ENCODE peak calls at places on chromosomes 4 and X, in four cellular contexts. L, Z, H and V are unnamed samples.

GRCh38 chr4:7341486-7342222 is 93.1 kb downstream of the PSAPL1 start:
- DNase-seq in H (peak; percentile 75), L (no peak), Z (no peak), V (no peak)

GRCh38 chrX:9888953-9889470 is 78.1 kb upstream of the CLDN34 start:
- DNase-seq in Z (peak; percentile 51), H (no peak), L (no peak), V (no peak)

GRCh38 chr4:154807042-154807630 is 26.1 kb downstream of the RBM46 start:
- DNase-seq in H (peak; percentile 50), L (peak; percentile 75), Z (peak; percentile 57), V (no peak)

GRCh38 chr4:171203425-171203824 is 609.8 kb upstream of the GALNTL6 start:
- DNase-seq in H (peak; percentile 36), Z (peak; percentile 2), L (no peak), V (no peak)

GRCh38 chr4:82797591-82798081 is 960 bp downstream of the SCD5 start:
- DNase-seq in H (peak; percentile 55), L (peak; percentile 36), Z (peak; percentile 67), V (peak; percentile 46)

GRCh38 chr4:89055157-89056080 is 1.6 kb downstream of the FAM13A start:
- DNase-seq in L (peak; percentile 8), H (no peak), Z (peak; percentile 21), V (no peak)

GRCh38 chr4:4821577-4821976 is 37.9 kb upstream of the MSX1 start:
- DNase-seq in Z (no peak), H (no peak), L (no peak), V (no peak)

GRCh38 chr4:76232681-76233080 is 18.8 kb upstream of the FAM47E start:
- DNase-seq in H (no peak), L (peak; percentile 65), Z (no peak), V (no peak)

GRCh38 chrX:131792789-131793462 is 230.2 kb upstream of the STK26 start:
- DNase-seq in H (peak; percentile 93), Z (peak; percentile 49), L (no peak), V (no peak)

GRCh38 chrX:116490091-116490490 is 27.3 kb upstream of the CT83 start:
- DNase-seq in H (peak; percentile 2), Z (peak; percentile 0), L (peak; percentile 2), V (peak; percentile 30)

GRCh38 chr4:99462875-99463464 is 27.8 kb upstream of the ADH7 start:
- DNase-seq in L (peak; percentile 83), Z (peak; percentile 86), H (peak; percentile 76), V (peak; percentile 65)

GRCh38 chr4:27057662-27058061 is 197.0 kb downstream of the STIM2 start:
- DNase-seq in L (no peak), H (no peak), Z (no peak), V (no peak)

GRCh38 chr4:177356191-177356590 is 46.5 kb downstream of the NEIL3 start:
- DNase-seq in H (no peak), L (peak; percentile 43), Z (peak; percentile 56), V (no peak)
- H3K4me3 ChIP-seq in H (no peak overlapping the region), L (no peak overlapping the region), Z (no peak overlapping the region), V (no peak overlapping the region)

GRCh38 chrX:40173662-40174593 is 76.2 kb upstream of the BCOR start:
- DNase-seq in Z (peak; percentile 43), H (no peak), L (no peak), V (peak; percentile 80)
- H3K4me3 ChIP-seq in Z (peak overlapping the region; percentile 61), H (no peak overlapping the region), L (no peak overlapping the region), V (peak overlapping the region; percentile 49)

GRCh38 chr4:185054257-185054656 is 36.0 kb downstream of the HELT start:
- DNase-seq in H (no peak), Z (no peak), L (no peak), V (peak; percentile 12)

GRCh38 chr4:185054876-185055275 is 36.6 kb downstream of the HELT start:
- DNase-seq in L (no peak), H (no peak), Z (no peak), V (no peak)
- H3K4me3 ChIP-seq in L (no peak overlapping the region), H (no peak overlapping the region), Z (no peak overlapping the region), V (no peak overlapping the region)

DNA sequence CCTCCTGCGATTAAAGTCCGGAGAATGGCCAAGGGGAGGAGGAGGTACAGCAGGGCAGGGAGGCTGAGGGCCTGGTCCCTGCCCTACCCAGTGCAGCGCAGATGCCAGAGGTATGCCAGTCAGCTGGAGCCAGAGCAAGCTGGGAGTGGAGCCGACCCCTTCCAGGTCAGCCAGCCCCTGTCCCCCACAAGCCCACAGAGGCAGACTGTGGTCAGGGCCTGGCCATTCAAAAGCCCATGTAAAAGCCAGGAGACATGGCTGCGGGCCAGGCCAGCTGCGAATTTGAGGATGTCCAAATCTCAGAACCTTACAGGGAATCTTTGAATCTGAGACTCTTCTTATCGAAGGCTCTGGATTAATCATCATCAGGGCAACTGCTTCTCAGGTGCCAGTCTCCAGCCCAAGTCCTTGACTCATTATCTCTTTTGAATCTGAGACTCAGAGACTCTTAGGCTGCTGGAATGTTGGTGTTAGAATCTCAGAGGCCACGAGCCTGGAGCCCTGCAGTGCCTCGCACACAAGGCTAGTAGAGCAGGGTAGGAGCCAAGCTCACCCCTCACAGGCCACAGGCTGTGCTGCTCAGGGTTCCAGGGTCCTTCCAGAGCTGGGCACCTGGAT is 572 bp downstream of the IQSEC2 start:
- DNase-seq in Z (peak; percentile 52), L (peak; percentile 46), H (peak; percentile 36), V (no peak)
- H3K4me3 ChIP-seq in Z (peak overlapping the region; percentile 52), L (peak overlapping the region; percentile 41), H (peak overlapping the region; percentile 33), V (peak overlapping the region; percentile 28)

DNA sequence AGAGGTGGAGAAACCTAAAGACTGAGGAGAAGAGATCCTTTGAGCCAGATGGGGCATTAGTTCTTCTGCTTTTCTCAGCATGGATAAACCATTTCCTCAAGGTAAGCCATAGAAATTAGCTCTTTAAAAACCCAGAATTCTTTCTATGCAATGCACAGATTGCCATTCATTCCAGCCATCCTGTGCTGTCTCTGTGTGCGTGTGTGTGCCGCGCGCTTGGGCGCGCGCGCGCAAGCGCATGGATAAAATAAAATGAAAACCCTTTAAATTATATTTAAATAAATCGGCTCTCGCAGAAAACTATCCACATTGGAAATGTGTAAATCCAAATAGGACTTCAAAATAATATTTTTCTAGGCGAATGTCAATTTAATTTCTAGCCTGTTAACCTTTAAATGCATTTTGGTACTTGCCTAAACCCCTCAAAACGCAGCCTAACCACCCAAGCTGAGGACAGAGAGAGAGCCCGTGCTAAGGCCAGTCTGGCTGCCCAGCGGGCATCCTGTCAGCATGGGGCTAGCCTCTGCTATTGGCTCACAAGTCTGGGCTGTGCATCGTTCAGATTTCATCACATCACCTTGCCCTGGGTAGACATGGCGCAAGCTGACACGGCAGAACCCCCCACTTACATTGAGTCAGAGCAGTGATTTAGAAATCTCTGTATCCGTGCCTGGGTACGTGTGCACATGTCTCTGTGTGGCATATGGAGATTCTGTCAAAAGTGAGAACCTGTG is 112.9 kb upstream of the VAMP7 start:
- DNase-seq in H (peak; percentile 35), Z (peak; percentile 72), L (peak; percentile 62), V (no peak)
- H3K4me3 ChIP-seq in H (peak overlapping the region; percentile 48), Z (peak overlapping the region; percentile 71), L (peak overlapping the region; percentile 31), V (peak overlapping the region; percentile 37)

GRCh38 chr4:77845929-77846328 is 16.7 kb upstream of the MRPL1 start:
- DNase-seq in Z (no peak), L (no peak), H (no peak), V (no peak)
- H3K4me3 ChIP-seq in Z (no peak overlapping the region), L (no peak overlapping the region), H (no peak overlapping the region), V (no peak overlapping the region)

DNA sequence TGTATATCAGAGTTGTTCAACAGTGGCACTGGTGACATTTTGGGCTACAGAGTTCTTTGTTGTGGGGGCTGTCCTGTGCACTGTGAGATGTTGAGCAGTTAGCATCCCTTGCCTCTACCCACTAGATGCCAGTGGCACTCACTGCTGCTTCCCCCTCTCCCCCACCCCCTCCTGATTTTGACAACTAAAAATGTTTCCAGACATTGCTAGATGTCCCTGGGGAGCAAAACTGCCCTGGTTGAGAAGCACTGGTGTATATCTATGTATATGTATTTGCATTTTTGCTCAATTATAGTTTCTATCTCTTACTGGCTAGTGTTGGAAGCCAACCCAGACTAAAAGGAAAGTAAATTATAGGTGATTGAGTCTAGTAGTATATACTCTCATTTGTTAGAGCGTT is 2.4 kb downstream of the TMEM131L start:
- DNase-seq in Z (peak; percentile 10), L (no peak), H (no peak), V (no peak)
- H3K4me3 ChIP-seq in Z (peak overlapping the region; percentile 72), L (no peak overlapping the region), H (no peak overlapping the region), V (no peak overlapping the region)

DNA sequence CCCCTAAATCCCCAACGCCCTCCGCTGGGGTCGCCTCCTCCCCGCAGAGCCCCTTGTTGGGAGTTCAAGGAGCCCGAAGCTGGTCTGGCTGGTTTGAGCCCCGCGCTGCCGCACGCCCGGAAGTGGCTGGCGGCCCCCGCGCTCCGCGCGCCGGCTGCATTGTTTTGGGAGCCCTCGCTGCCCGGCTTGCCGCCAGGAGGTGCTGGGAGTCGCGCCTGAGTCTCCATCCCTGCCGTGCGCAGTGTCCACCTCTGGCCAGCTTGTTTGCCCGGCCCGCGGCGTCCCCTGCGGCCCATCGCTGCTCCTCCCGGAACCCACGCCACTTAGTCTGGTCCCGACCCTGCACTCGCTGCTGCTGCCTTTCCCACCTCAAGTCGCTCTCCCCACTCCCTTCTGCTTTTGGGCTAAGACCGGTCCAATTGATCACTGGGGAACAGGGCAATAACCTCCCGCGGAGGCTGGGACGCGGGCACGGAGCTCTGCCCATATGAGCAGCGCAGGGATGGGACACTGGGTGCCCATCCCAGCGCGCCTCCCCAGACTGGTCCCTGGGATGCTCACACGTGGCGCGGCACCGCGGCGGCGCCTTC is 2.2 kb upstream of the SFRP2 start:
- DNase-seq in L (no peak), H (no peak), Z (peak; percentile 84), V (no peak)
- H3K4me3 ChIP-seq in L (no peak overlapping the region), H (no peak overlapping the region), Z (peak overlapping the region; percentile 13), V (no peak overlapping the region)

DNA sequence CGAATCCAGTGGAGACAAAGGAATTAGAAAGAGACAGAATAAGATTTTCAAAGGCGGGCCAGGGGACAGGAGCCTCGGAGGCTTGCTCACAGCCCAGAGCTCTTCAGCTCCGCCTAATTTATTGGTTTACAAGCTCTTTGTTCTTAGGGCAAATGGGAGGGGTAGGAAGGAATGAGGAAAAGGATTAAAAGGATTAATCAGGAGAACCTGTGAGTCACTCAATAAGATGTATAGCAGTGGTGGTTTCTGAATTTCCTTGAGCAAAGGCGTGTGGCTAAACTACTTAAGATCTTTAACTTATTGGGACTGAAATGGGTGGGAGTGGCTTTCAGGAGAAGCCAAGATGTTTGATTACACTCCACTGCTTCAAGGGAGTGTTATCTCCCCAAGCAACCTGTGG is 456.0 kb upstream of the SPANXN1 start:
- DNase-seq in L (no peak), Z (no peak), H (no peak), V (no peak)
- H3K4me3 ChIP-seq in L (no peak overlapping the region), Z (no peak overlapping the region), H (no peak overlapping the region), V (no peak overlapping the region)